ENCODE peak calls at places on chromosomes 6 and 20, in ten cellular contexts. I is A549, X is ovary, O is transverse colon, V is sigmoid colon, K is endothelial cell of umbilical vein, S is stomach, Q is GM12891, Y is esophagus squamous epithelium, T is HepG2. P is an unnamed sample.

GRCh38 chr6:30013296-30013922 is 47.7 kb upstream of the POLR1H start:
- DNase-seq in I (no peak), X (no peak), O (no peak), V (no peak), K (peak), S (no peak), Q (no peak), Y (no peak), T (peak), P (peak)

GRCh38 chr6:64012351-64013060 is 376.9 kb downstream of the PHF3 start:
- DNase-seq in I (peak), X (no peak), O (peak), V (no peak), K (no peak), S (no peak), Q (no peak), Y (no peak), T (peak), P (no peak)

GRCh38 chr20:34861386-34862084 is 11.1 kb downstream of the GGT7 start:
- DNase-seq in I (no peak), X (no peak), O (peak), V (no peak), K (no peak), S (peak), Q (no peak), Y (no peak), T (no peak), P (no peak)

GRCh38 chr6:93550551-93551276 is 131.4 kb upstream of the EPHA7 start:
- DNase-seq in I (no peak), X (no peak), O (no peak), V (no peak), K (no peak), S (no peak), Q (no peak), Y (no peak), T (no peak), P (no peak)

GRCh38 chr6:100865525-100865924 is 15.6 kb downstream of the ASCC3 start:
- DNase-seq in I (no peak), X (no peak), O (no peak), V (no peak), K (no peak), S (no peak), Q (no peak), Y (no peak), T (no peak), P (no peak)

GRCh38 chr6:134287863-134288537 is 29.9 kb downstream of the SGK1 start:
- DNase-seq in I (peak), X (no peak), O (no peak), V (no peak), K (peak), S (no peak), Q (no peak), Y (no peak), T (no peak), P (peak)

GRCh38 chr6:16539086-16539931 is 222.0 kb downstream of the ATXN1 start:
- DNase-seq in I (no peak), X (no peak), O (no peak), V (no peak), K (no peak), S (no peak), Q (no peak), Y (no peak), T (peak), P (no peak)

GRCh38 chr20:17636523-17637412 is 45.3 kb downstream of the RRBP1 start:
- DNase-seq in I (no peak), X (no peak), O (no peak), V (no peak), K (no peak), S (no peak), Q (no peak), Y (no peak), T (no peak), P (no peak)

GRCh38 chr6:42020967-42021366 is 29.4 kb upstream of the TAF8 start:
- DNase-seq in I (no peak), X (no peak), O (no peak), V (no peak), K (no peak), S (no peak), Q (no peak), Y (no peak), T (no peak), P (no peak)

GRCh38 chr6:31545291-31545690 is 1.1 kb downstream of the ATP6V1G2 start:
- DNase-seq in I (no peak), X (no peak), O (no peak), V (no peak), K (no peak), S (no peak), Q (no peak), Y (no peak), T (no peak), P (no peak)

GRCh38 chr20:5845686-5846651 is 95.8 kb downstream of the SHLD1 start:
- DNase-seq in I (peak), X (no peak), O (no peak), V (no peak), K (no peak), S (no peak), Q (no peak), Y (no peak), T (no peak), P (no peak)

GRCh38 chr6:170006524-170007467 is 255.4 kb downstream of the ERMARD start:
- DNase-seq in I (no peak), X (no peak), O (no peak), V (peak), K (no peak), S (no peak), Q (no peak), Y (no peak), T (no peak), P (no peak)

GRCh38 chr6:96391776-96392175 is 129.8 kb upstream of the UFL1 start:
- DNase-seq in I (no peak), X (no peak), O (peak), V (no peak), K (no peak), S (peak), Q (no peak), Y (no peak), T (no peak), P (no peak)

GRCh38 chr6:113632220-113632864 is 224.8 kb upstream of the MARCKS start:
- DNase-seq in I (peak), X (peak), O (peak), V (no peak), K (peak), S (peak), Q (no peak), Y (no peak), T (peak), P (no peak)

GRCh38 chr20:53736757-53737403 is 143.2 kb upstream of the ZNF217 start:
- DNase-seq in I (no peak), X (no peak), O (no peak), V (no peak), K (peak), S (no peak), Q (peak), Y (no peak), T (no peak), P (no peak)

GRCh38 chr6:2688416-2689064 is 62.2 kb downstream of the MYLK4 start:
- DNase-seq in I (peak), X (no peak), O (no peak), V (no peak), K (peak), S (no peak), Q (no peak), Y (no peak), T (peak), P (no peak)

GRCh38 chr20:61976275-61976649 is 89.4 kb downstream of the TAF4 start:
- DNase-seq in I (no peak), X (no peak), O (no peak), V (no peak), K (no peak), S (no peak), Q (no peak), Y (no peak), T (no peak), P (no peak)

GRCh38 chr6:34578445-34579262 is 22.5 kb upstream of the SPDEF start:
- DNase-seq in I (no peak), X (no peak), O (no peak), V (no peak), K (no peak), S (no peak), Q (no peak), Y (no peak), T (no peak), P (no peak)
- TF ChIP-seq POLR2A in I (no peak), X (no peak), O (no peak), V (no peak), K (no peak), S (no peak), Q (no peak), Y (no peak), T (no peak), P (no peak)

DNA sequence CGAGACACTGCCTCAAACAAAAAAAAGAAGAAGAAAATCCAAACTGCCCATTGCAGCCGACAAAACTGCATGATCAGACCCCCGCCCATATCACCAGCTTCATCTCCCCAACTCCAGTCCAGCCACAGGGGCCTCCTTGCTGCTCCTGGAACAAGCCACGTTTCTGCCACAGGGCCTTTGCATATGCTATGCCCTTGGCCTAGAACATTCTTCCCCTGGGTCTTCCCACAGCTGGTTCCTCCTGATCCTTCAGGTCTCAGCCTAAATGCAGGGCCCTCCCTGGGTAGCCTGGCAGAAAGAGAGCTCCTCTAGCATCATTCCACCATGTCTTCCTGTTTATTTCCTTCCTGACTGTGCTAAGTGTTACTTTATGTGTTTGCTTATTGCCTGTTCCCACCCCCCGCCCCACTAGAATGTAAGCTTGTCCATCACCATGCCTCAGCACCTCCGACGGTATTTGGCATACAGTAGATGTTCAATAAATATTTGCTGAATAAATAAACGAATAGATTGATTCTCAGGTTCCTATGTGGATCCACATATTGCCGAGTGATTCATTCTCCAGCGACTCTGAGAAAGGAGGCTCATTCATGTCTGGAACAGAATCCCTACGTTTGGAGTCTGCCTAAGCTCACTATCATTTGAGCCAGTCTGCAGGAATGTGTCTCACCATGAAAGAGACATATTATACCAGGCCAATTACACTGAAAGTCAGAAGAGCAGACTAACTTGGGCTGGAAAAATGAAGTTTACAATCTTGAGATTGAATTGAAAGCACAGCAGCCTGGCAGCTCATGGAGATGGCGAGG is 56.1 kb downstream of the NFATC2 start:
- DNase-seq in I (no peak), X (no peak), O (no peak), V (no peak), K (no peak), S (no peak), Q (no peak), Y (no peak), T (no peak), P (no peak)
- TF ChIP-seq POLR2A in I (no peak), X (no peak), O (no peak), V (no peak), K (no peak), S (no peak), Q (no peak), Y (no peak), T (no peak), P (no peak)

GRCh38 chr6:150068786-150069648 is at the start of gene ULBP3:
- DNase-seq in I (peak), X (peak), O (peak), V (peak), K (peak), S (peak), Q (peak), Y (peak), T (peak), P (peak)
- TF ChIP-seq POLR2A in I (peak), X (no peak), O (peak), V (no peak), K (peak), S (peak), Q (no peak), Y (peak), T (no peak), P (no peak)

GRCh38 chr6:39925931-39926290 is 8.4 kb downstream of the MOCS1 start:
- DNase-seq in I (no peak), X (no peak), O (no peak), V (no peak), K (no peak), S (no peak), Q (no peak), Y (no peak), T (no peak), P (no peak)

GRCh38 chr6:39925191-39925930 is 8.9 kb downstream of the MOCS1 start:
- DNase-seq in I (no peak), X (no peak), O (no peak), V (no peak), K (no peak), S (no peak), Q (no peak), Y (no peak), T (no peak), P (no peak)

GRCh38 chr6:39924283-39924682 is 10.0 kb downstream of the MOCS1 start:
- DNase-seq in I (no peak), X (no peak), O (no peak), V (no peak), K (no peak), S (no peak), Q (no peak), Y (no peak), T (no peak), P (no peak)

GRCh38 chr6:39927159-39927558 is 7.1 kb downstream of the MOCS1 start:
- DNase-seq in I (no peak), X (no peak), O (no peak), V (no peak), K (no peak), S (no peak), Q (no peak), Y (no peak), T (no peak), P (no peak)

GRCh38 chr6:39926668-39927067 is 7.6 kb downstream of the MOCS1 start:
- DNase-seq in I (no peak), X (no peak), O (no peak), V (no peak), K (no peak), S (no peak), Q (no peak), Y (no peak), T (no peak), P (no peak)
- TF ChIP-seq POLR2A in I (no peak), X (no peak), O (no peak), V (no peak), K (no peak), S (no peak), Q (no peak), Y (no peak), T (no peak), P (no peak)

GRCh38 chr6:14729186-14729871 is 516.5 kb upstream of the JARID2 start:
- DNase-seq in I (no peak), X (no peak), O (no peak), V (no peak), K (no peak), S (no peak), Q (no peak), Y (no peak), T (no peak), P (no peak)
- TF ChIP-seq POLR2A in I (no peak), X (no peak), O (no peak), V (no peak), K (no peak), S (no peak), Q (peak), Y (no peak), T (no peak), P (no peak)

DNA sequence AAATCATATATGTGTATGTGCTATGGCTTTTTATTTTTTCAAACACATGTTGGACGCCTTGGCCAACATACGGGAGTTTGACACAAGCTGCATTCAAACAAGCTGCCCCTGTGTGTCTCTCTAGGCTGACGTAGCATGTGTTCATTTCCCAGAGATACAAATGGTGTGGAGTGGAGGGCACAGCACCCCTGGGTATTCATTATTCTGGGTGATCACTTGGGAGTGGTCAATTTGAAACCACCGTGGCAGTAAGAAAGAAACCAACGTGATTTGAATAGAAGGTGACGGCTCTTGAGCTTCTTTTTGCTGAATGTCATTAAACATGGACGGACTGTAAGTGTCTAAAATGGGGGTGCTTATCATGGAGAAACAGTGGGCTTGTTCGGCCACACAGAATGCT is 1261.8 kb upstream of the CITED2 start:
- DNase-seq in I (no peak), X (no peak), O (no peak), V (no peak), K (no peak), S (no peak), Q (no peak), Y (no peak), T (no peak), P (no peak)
- TF ChIP-seq POLR2A in I (no peak), X (no peak), O (no peak), V (no peak), K (no peak), S (no peak), Q (no peak), Y (no peak), T (no peak), P (no peak)

GRCh38 chr6:144064831-144065668 is 30.3 kb downstream of the SF3B5 start:
- DNase-seq in I (no peak), X (no peak), O (peak), V (no peak), K (peak), S (no peak), Q (no peak), Y (no peak), T (no peak), P (peak)
- TF ChIP-seq POLR2A in I (no peak), X (no peak), O (peak), V (peak), K (no peak), S (no peak), Q (no peak), Y (no peak), T (no peak), P (no peak)